ENCODE peak calls at places on chromosomes 1 and 21, in five cellular contexts. E, S, B, U and F are unnamed samples.

GRCh38 chr1:162676767-162677166 is 44.5 kb downstream of the DDR2 start:
- DNase-seq in U (no peak), S (no peak), E (no peak), B (no peak), F (no peak)

GRCh38 chr1:157961805-157962762 is 31.4 kb upstream of the KIRREL1 start:
- DNase-seq in E (no peak), S (no peak), B (no peak), U (no peak), F (no peak)

GRCh38 chr1:195714248-195714647 is 894.0 kb downstream of the KCNT2 start:
- DNase-seq in E (no peak), B (no peak), S (no peak), U (no peak), F (no peak)

GRCh38 chr1:153357076-153357852 is 390 bp upstream of the S100A9 start:
- DNase-seq in B (no peak), U (no peak), S (no peak), E (peak), F (no peak)

GRCh38 chr21:28632718-28633408 is 359.8 kb downstream of the LTN1 start:
- DNase-seq in U (no peak), E (no peak), S (no peak), B (no peak), F (no peak)

GRCh38 chr1:17957588-17958267 is 149.9 kb upstream of the IGSF21 start:
- DNase-seq in B (no peak), E (no peak), U (no peak), S (no peak), F (no peak)

GRCh38 chr1:30600706-30601105 is 122.7 kb downstream of the MATN1 start:
- DNase-seq in S (no peak), E (no peak), U (no peak), B (no peak), F (no peak)

GRCh38 chr1:28099050-28099769 is 10.8 kb upstream of the EYA3 start:
- DNase-seq in B (no peak), U (no peak), E (peak), S (no peak), F (no peak)

GRCh38 chr1:222589462-222590302 is at the start of gene TAF1A:
- DNase-seq in B (peak), S (peak), U (peak), E (peak), F (peak)

GRCh38 chr1:56436338-56436695 is 143.0 kb downstream of the PLPP3 start:
- DNase-seq in B (no peak), S (no peak), E (no peak), U (no peak), F (no peak)

GRCh38 chr1:223815865-223816264 is 29.9 kb downstream of the TP53BP2 start:
- DNase-seq in U (no peak), E (no peak), B (no peak), S (no peak), F (no peak)

GRCh38 chr1:201946224-201946908 is at the start of gene LMOD1:
- DNase-seq in U (no peak), S (no peak), E (peak), B (no peak), F (no peak)

GRCh38 chr1:67342002-67342890 is 34.6 kb downstream of the IL12RB2 start:
- DNase-seq in U (no peak), E (no peak), B (no peak), S (no peak), F (no peak)